ENCODE peak calls at places on chromosomes 12 and 14, in nine cellular contexts. R is stomach; U is bronchial epithelial cell; N is CD4-positive, CD25-positive, alpha-beta regulatory T cell; Y is tibial nerve; Z is GM23338; G is CD8-positive, alpha-beta T cell; B is esophagus squamous epithelium; S is PC-3. F is an unnamed sample.

GRCh38 chr12:52615208-52615868 is 3.0 kb downstream of the KRT73 start:
- DNase-seq in R (no peak), U (peak), N (no peak), Y (no peak), Z (no peak), G (no peak), B (no peak), S (no peak), F (no peak)

GRCh38 chr12:56298828-56299227 is 1.3 kb downstream of the CS start:
- DNase-seq in R (no peak), U (no peak), N (peak), Y (no peak), Z (no peak), G (no peak), B (no peak), S (no peak), F (no peak)

GRCh38 chr14:68655961-68656360 is 136.9 kb downstream of the ZFP36L1 start:
- DNase-seq in R (no peak), U (no peak), N (no peak), Y (no peak), Z (no peak), G (no peak), B (no peak), S (peak), F (no peak)

GRCh38 chr14:26765768-26766550 is 168.1 kb upstream of the NOVA1 start:
- DNase-seq in R (no peak), U (peak), N (no peak), Y (peak), Z (no peak), G (no peak), B (no peak), S (peak), F (peak)

GRCh38 chr12:51915003-51915625 is 7.8 kb downstream of the ACVRL1 start:
- DNase-seq in R (no peak), U (no peak), N (no peak), Y (no peak), Z (peak), G (no peak), B (no peak), S (no peak), F (no peak)

GRCh38 chr12:113515082-113515856 is 43.6 kb upstream of the LHX5 start:
- DNase-seq in R (no peak), U (no peak), N (no peak), Y (no peak), Z (peak), G (no peak), B (no peak), S (no peak), F (no peak)

GRCh38 chr12:32917094-32917611 is 20.6 kb upstream of the PKP2 start:
- DNase-seq in R (no peak), U (peak), N (no peak), Y (peak), Z (no peak), G (no peak), B (no peak), S (peak), F (no peak)

GRCh38 chr12:120369476-120370342 is 745 bp upstream of the MSI1 start:
- DNase-seq in R (no peak), U (no peak), N (no peak), Y (no peak), Z (peak), G (no peak), B (no peak), S (no peak), F (no peak)

GRCh38 chr12:59383426-59383822 is 212.4 kb upstream of the SLC16A7 start:
- DNase-seq in R (no peak), U (peak), N (no peak), Y (no peak), Z (no peak), G (no peak), B (no peak), S (no peak), F (peak)

GRCh38 chr14:69096766-69097475 is 56.0 kb downstream of the DCAF5 start:
- DNase-seq in R (no peak), U (no peak), N (no peak), Y (no peak), Z (peak), G (no peak), B (no peak), S (no peak), F (no peak)

GRCh38 chr12:31362759-31363415 is 36.9 kb upstream of the SINHCAF start:
- DNase-seq in R (peak), U (peak), N (peak), Y (peak), Z (peak), G (no peak), B (no peak), S (peak), F (no peak)

DNA sequence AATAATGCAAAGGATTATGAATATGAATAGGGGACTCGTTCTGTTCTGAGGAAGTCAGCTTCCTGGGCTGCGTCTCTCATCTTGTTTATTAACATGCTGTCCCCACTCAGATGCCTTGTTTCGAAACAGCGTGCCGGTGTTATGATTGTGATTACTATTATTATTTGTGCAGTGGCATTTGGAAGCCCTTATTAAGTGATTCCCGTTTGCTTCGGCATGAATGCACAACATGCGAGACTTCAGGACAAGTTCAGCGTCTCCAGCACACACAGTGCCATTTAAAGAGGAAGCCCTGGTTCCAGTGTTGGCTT is 181.1 kb downstream of the AACS start:
- DNase-seq in R (no peak), U (no peak), N (no peak), Y (no peak), Z (no peak), G (no peak), B (no peak), S (no peak), F (no peak)
- H3K4me3 ChIP-seq in R (no peak), U (no peak), N (no peak), Y (no peak), Z (no peak), G (no peak), B (no peak), S (no peak), F (no peak)

GRCh38 chr14:30266290-30266689 is 292.7 kb upstream of the G2E3 start:
- DNase-seq in R (no peak), U (no peak), N (no peak), Y (no peak), Z (peak), G (no peak), B (no peak), S (no peak), F (no peak)

GRCh38 chr14:30257946-30258661 is 300.9 kb upstream of the G2E3 start:
- DNase-seq in R (no peak), U (no peak), N (no peak), Y (no peak), Z (no peak), G (no peak), B (no peak), S (no peak), F (no peak)

GRCh38 chr14:30264161-30264560 is 294.8 kb upstream of the G2E3 start:
- DNase-seq in R (no peak), U (no peak), N (no peak), Y (no peak), Z (no peak), G (no peak), B (no peak), S (no peak), F (no peak)

GRCh38 chr14:30256627-30257026 is 302.3 kb upstream of the G2E3 start:
- DNase-seq in R (no peak), U (no peak), N (no peak), Y (no peak), Z (no peak), G (no peak), B (no peak), S (no peak), F (no peak)

GRCh38 chr14:30260772-30261607 is 298.0 kb upstream of the G2E3 start:
- DNase-seq in R (no peak), U (no peak), N (no peak), Y (no peak), Z (peak), G (no peak), B (no peak), S (no peak), F (no peak)
- H3K4me3 ChIP-seq in R (no peak), U (no peak), N (no peak), Y (no peak), Z (no peak), G (no peak), B (no peak), S (no peak), F (no peak)

GRCh38 chr14:100825691-100826331 is at the start of gene MEG3:
- DNase-seq in R (no peak), U (peak), N (no peak), Y (peak), Z (no peak), G (no peak), B (no peak), S (no peak), F (peak)

GRCh38 chr14:100827140-100827517 is 1.2 kb downstream of the MEG3 start:
- DNase-seq in R (no peak), U (no peak), N (no peak), Y (no peak), Z (no peak), G (no peak), B (no peak), S (no peak), F (no peak)

GRCh38 chr14:100828448-100828834 is 2.5 kb downstream of the MEG3 start:
- DNase-seq in R (no peak), U (no peak), N (no peak), Y (no peak), Z (no peak), G (no peak), B (no peak), S (no peak), F (no peak)

GRCh38 chr14:100826371-100827139 is 637 bp downstream of the MEG3 start:
- DNase-seq in R (no peak), U (no peak), N (no peak), Y (no peak), Z (no peak), G (no peak), B (no peak), S (no peak), F (no peak)

DNA sequence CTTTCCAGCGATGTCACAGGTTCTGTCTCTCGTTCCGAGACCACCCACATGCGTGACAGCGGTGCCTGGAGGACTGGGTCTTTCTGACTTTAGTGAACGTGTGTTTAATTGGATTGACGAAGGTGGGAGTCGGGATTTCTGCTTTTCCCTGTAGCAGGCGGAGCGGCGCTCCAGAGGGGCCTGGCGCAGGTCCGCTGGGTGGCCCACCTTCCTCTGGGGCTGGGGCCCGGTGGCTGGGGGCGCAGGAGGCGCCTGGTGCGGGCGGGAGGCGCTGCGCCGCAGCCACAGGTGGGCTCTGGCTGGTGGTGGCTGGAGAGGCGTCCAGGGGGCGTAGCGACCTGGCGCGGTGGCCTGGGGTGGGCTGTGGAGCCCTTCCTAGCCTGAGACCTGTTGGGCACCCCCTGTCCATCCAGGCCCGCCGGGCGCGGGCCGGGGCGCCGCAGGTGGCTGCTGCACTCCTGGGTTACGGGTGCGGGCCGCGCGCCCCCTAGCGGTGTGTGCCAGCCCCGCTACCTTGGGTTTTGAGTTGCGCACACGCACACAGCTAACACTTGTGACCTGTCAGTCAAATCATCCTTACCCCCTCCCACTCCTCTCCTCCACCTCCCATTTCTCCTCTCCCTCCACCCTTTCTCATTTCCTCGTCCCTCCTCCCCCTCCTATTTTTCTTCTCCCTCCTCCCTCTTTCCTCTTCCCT is 2.0 kb downstream of the MEG3 start:
- DNase-seq in R (no peak), U (peak), N (no peak), Y (no peak), Z (no peak), G (no peak), B (no peak), S (peak), F (peak)
- H3K4me3 ChIP-seq in R (peak), U (no peak), N (no peak), Y (peak), Z (no peak), G (no peak), B (peak), S (no peak), F (peak)

GRCh38 chr14:23557521-23557920 is 1.4 kb downstream of the THTPA start:
- DNase-seq in R (no peak), U (no peak), N (no peak), Y (no peak), Z (no peak), G (no peak), B (no peak), S (no peak), F (no peak)
- H3K4me3 ChIP-seq in R (no peak), U (no peak), N (no peak), Y (no peak), Z (peak), G (no peak), B (no peak), S (peak), F (no peak)

DNA sequence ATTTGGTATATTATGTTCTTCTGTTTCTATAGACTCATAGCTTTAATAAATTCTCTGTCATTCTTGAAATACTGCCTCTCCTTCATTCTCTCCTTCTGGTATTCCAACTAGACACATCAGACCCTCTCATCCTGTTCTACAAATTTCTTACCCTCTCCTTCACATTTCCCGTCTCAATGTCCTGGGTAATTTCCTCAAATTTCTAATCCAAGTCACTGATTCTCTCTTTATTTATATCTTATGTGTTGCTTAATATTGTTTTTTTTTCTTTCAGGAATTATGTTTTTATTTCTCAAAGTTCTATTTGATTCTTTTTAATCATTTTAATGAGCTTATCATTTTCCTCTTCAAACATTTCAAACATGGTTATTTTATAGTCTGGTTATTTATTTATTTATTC is 94.0 kb downstream of the RALGAPA1 start:
- DNase-seq in R (no peak), U (no peak), N (no peak), Y (no peak), Z (no peak), G (no peak), B (no peak), S (no peak), F (no peak)
- H3K4me3 ChIP-seq in R (no peak), U (no peak), N (no peak), Y (no peak), Z (no peak), G (no peak), B (no peak), S (no peak), F (no peak)

GRCh38 chr12:107681455-107681835 is 4.2 kb upstream of the PWP1 start:
- DNase-seq in R (no peak), U (no peak), N (no peak), Y (no peak), Z (no peak), G (no peak), B (no peak), S (no peak), F (no peak)

GRCh38 chr12:107685360-107686248 is at the start of gene PWP1:
- DNase-seq in R (peak), U (peak), N (peak), Y (peak), Z (peak), G (peak), B (peak), S (peak), F (peak)

GRCh38 chr12:107684990-107685359 is 624 bp upstream of the PWP1 start:
- DNase-seq in R (no peak), U (peak), N (no peak), Y (no peak), Z (peak), G (no peak), B (no peak), S (peak), F (no peak)

GRCh38 chr12:107681836-107682820 is 3.5 kb upstream of the PWP1 start:
- DNase-seq in R (no peak), U (no peak), N (no peak), Y (no peak), Z (no peak), G (no peak), B (no peak), S (no peak), F (no peak)

GRCh38 chr12:107684029-107684790 is 1.4 kb upstream of the PWP1 start:
- DNase-seq in R (no peak), U (no peak), N (peak), Y (no peak), Z (no peak), G (no peak), B (no peak), S (peak), F (peak)
- H3K4me3 ChIP-seq in R (no peak), U (no peak), N (peak), Y (no peak), Z (peak), G (no peak), B (no peak), S (peak), F (no peak)

DNA sequence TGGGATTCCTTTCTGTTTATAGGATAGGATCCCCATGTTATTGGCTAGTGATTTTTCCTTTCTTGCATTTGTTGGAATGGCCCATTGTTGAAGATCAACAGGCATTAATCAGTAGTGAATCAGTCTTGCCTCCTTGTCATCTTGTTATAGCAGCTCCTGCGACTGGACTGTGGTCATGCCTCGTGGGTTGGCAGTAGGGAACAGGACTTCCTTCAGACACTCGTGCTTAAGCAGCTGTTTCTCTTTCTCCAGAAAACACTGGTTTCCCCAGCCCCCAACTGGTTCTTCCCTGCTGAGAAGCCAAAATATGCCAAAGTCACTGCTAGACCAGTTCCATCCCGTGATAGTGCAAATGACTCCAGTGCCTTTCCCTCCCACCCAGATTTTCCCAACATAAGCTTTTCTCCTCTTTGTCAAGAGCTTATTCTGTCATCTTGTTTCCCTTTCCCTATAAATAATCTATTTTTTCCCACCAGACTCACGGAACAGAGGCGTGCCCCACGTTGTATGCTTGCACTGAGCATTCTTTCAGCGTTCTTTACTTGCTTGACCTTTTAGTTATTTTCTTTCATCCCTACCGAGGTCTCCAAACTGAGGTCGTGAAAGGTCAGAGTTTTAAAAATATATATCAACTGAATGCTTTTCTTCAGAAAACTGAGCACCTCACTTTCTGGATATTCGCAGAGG is 83.5 kb downstream of the SAMD4A start:
- DNase-seq in R (no peak), U (peak), N (no peak), Y (peak), Z (peak), G (no peak), B (peak), S (peak), F (peak)
- H3K4me3 ChIP-seq in R (peak), U (no peak), N (no peak), Y (no peak), Z (no peak), G (no peak), B (no peak), S (no peak), F (no peak)

F was measured in skeletal muscle cell.